ENCODE peak calls at places on chromosomes 1 and 21, in five cellular contexts. L is retinal pigment epithelial cell; M is CD4-positive, CD25-positive, alpha-beta regulatory T cell; D is AG10803; O is stimulated activated CD4-positive, alpha-beta T cell treated with anti-CD3 and anti-CD28 coated beads, Interleukin-12 subunit alpha, Interleukin-12 subunit beta, amount 100 ng/mL, for 4 hours. N is an unnamed sample.

GRCh38 chr1:170321113-170321512 is 175.4 kb downstream of the NTMT2 start:
- DNase-seq in O (no peak), M (no peak), D (peak; percentile 54), L (no peak), N (no peak)

GRCh38 chr1:108712605-108713150 is at the start of gene FNDC7:
- DNase-seq in O (no peak), D (no peak), L (no peak), M (no peak), N (no peak)

GRCh38 chr1:225651872-225652725 is 824 bp downstream of the ENAH start:
- DNase-seq in M (no peak), D (no peak), O (peak; percentile 4), L (no peak), N (no peak)

GRCh38 chr1:31745071-31745897 is 18.9 kb downstream of the ADGRB2 start:
- DNase-seq in M (no peak), L (no peak), D (peak; percentile 59), O (peak; percentile 37), N (peak; percentile 35)

GRCh38 chr1:94614168-94614815 is 72.7 kb upstream of the F3 start:
- DNase-seq in M (no peak), L (no peak), O (no peak), D (no peak), N (no peak)

GRCh38 chr21:29163381-29164115 is 33.1 kb downstream of the MAP3K7CL start:
- DNase-seq in L (no peak), D (peak; percentile 13), O (no peak), M (no peak), N (no peak)

GRCh38 chr1:27135920-27136551 is 18.9 kb downstream of the SLC9A1 start:
- DNase-seq in L (no peak), M (no peak), O (no peak), D (peak; percentile 21), N (no peak)

GRCh38 chr21:36127250-36127904 is 7.5 kb upstream of the CBR3 start:
- DNase-seq in O (no peak), D (no peak), M (no peak), L (no peak), N (no peak)

GRCh38 chr1:232457607-232458006 is 172.3 kb downstream of the SIPA1L2 start:
- DNase-seq in D (no peak), M (no peak), O (no peak), L (no peak), N (no peak)

GRCh38 chr1:227654858-227655752 is 80.0 kb downstream of the JMJD4 start:
- DNase-seq in O (no peak), D (no peak), M (no peak), L (no peak), N (no peak)

GRCh38 chr1:36436820-36437219 is 13.4 kb downstream of the OSCP1 start:
- DNase-seq in D (no peak), M (no peak), L (no peak), O (no peak), N (no peak)

GRCh38 chr1:9805006-9805526 is 18.7 kb downstream of the CLSTN1 start:
- DNase-seq in L (no peak), D (no peak), O (no peak), M (no peak), N (no peak)

GRCh38 chr1:12521096-12521495 is 96.9 kb downstream of the DHRS3 start:
- DNase-seq in O (no peak), L (no peak), D (peak; percentile 39), M (no peak), N (no peak)

GRCh38 chr1:46277658-46278373 is 25.6 kb downstream of the LRRC41 start:
- DNase-seq in M (no peak), D (no peak), L (no peak), O (no peak), N (no peak)

GRCh38 chr21:35291034-35291433 is 241.9 kb upstream of the RUNX1 start:
- DNase-seq in M (no peak), L (no peak), O (no peak), D (no peak), N (no peak)

GRCh38 chr1:240608707-240609106 is 3.2 kb downstream of the GREM2 start:
- DNase-seq in D (no peak), M (no peak), L (no peak), O (no peak), N (no peak)

GRCh38 chr1:164380893-164381292 is 178.1 kb upstream of the PBX1 start:
- DNase-seq in O (no peak), L (no peak), M (no peak), D (peak; percentile 42), N (no peak)

GRCh38 chr1:224623310-224623714 is 7.2 kb downstream of the CNIH3 start:
- DNase-seq in O (no peak), M (no peak), L (no peak), D (peak; percentile 68), N (no peak)

GRCh38 chr1:165717918-165718515 is 19.7 kb upstream of the ALDH9A1 start:
- DNase-seq in M (peak; percentile 11), D (peak; percentile 70), L (peak; percentile 17), O (no peak), N (no peak)

GRCh38 chr21:24590261-24590660 is 1017.0 kb downstream of the MRPL39 start:
- DNase-seq in L (no peak), O (no peak), D (no peak), M (no peak), N (no peak)

GRCh38 chr1:65216989-65217388 is 69.0 kb downstream of the AK4 start:
- DNase-seq in O (no peak), L (no peak), D (no peak), M (no peak), N (no peak)

GRCh38 chr1:166087734-166088571 is 78.8 kb downstream of the FAM78B start:
- DNase-seq in O (no peak), M (no peak), D (no peak), L (no peak), N (no peak)

GRCh38 chr1:117174851-117175250 is 35.9 kb downstream of the VTCN1 start:
- DNase-seq in O (no peak), D (no peak), M (no peak), L (no peak), N (no peak)

GRCh38 chr1:51519857-51520699 is 1.0 kb upstream of the EPS15 start:
- DNase-seq in O (no peak), L (peak; percentile 46), D (no peak), M (no peak), N (no peak)

GRCh38 chr1:59178339-59178744 is 118.6 kb upstream of the FGGY start:
- DNase-seq in O (no peak), D (peak; percentile 34), L (no peak), M (no peak), N (no peak)

GRCh38 chr1:166814611-166815010 is 24.7 kb upstream of the POGK start:
- DNase-seq in L (peak; percentile 85), M (no peak), D (peak; percentile 73), O (no peak), N (no peak)

N was measured in central memory CD4-positive, alpha-beta T cell.